ENCODE peak calls at places on chromosomes 2 and 18, in nine cellular contexts. One of them, this sample, is unnamed.

GRCh38 chr18:63350230-63350629 is 16.8 kb downstream of the KDSR start:
- DNase-seq in cardiac muscle cell: no peak
- DNase-seq in A549: no peak
- DNase-seq in heart right ventricle: no peak
- DNase-seq in neural progenitor cell: no peak
- DNase-seq in left lung: no peak
- DNase-seq in transverse colon: no peak
- DNase-seq in sigmoid colon: no peak
- DNase-seq in right lobe of liver: no peak
- DNase-seq in this sample: no peak

GRCh38 chr2:231922311-231922710 is 3.9 kb downstream of the NPPC start:
- DNase-seq in neural progenitor cell: no peak
- DNase-seq in heart right ventricle: no peak
- DNase-seq in transverse colon: no peak
- DNase-seq in left lung: no peak
- DNase-seq in cardiac muscle cell: no peak
- DNase-seq in A549: no peak
- DNase-seq in right lobe of liver: peak; percentile 9
- DNase-seq in sigmoid colon: no peak
- DNase-seq in this sample: no peak

GRCh38 chr2:241741016-241741415 is 6.6 kb downstream of the D2HGDH start:
- DNase-seq in sigmoid colon: no peak
- DNase-seq in right lobe of liver: no peak
- DNase-seq in neural progenitor cell: no peak
- DNase-seq in heart right ventricle: no peak
- DNase-seq in left lung: peak; percentile 85
- DNase-seq in cardiac muscle cell: no peak
- DNase-seq in A549: no peak
- DNase-seq in transverse colon: no peak
- DNase-seq in this sample: no peak

GRCh38 chr2:60116167-60116870 is 437.1 kb downstream of the BCL11A start:
- DNase-seq in right lobe of liver: no peak
- DNase-seq in cardiac muscle cell: no peak
- DNase-seq in heart right ventricle: no peak
- DNase-seq in transverse colon: no peak
- DNase-seq in left lung: no peak
- DNase-seq in neural progenitor cell: no peak
- DNase-seq in sigmoid colon: no peak
- DNase-seq in A549: no peak
- DNase-seq in this sample: no peak

GRCh38 chr2:60659026-60659425 is 97.0 kb upstream of the PAPOLG start:
- DNase-seq in sigmoid colon: no peak
- DNase-seq in left lung: no peak
- DNase-seq in right lobe of liver: no peak
- DNase-seq in A549: no peak
- DNase-seq in neural progenitor cell: no peak
- DNase-seq in heart right ventricle: no peak
- DNase-seq in transverse colon: no peak
- DNase-seq in cardiac muscle cell: no peak
- DNase-seq in this sample: no peak

GRCh38 chr2:162490795-162491470 is 147.0 kb downstream of the GCA start:
- DNase-seq in heart right ventricle: no peak
- DNase-seq in A549: no peak
- DNase-seq in sigmoid colon: no peak
- DNase-seq in transverse colon: no peak
- DNase-seq in right lobe of liver: no peak
- DNase-seq in cardiac muscle cell: no peak
- DNase-seq in neural progenitor cell: no peak
- DNase-seq in left lung: no peak
- DNase-seq in this sample: no peak

GRCh38 chr2:54957321-54957999 is 92.8 kb downstream of the RTN4 start:
- DNase-seq in sigmoid colon: no peak
- DNase-seq in left lung: no peak
- DNase-seq in right lobe of liver: no peak
- DNase-seq in neural progenitor cell: peak; percentile 63
- DNase-seq in A549: no peak
- DNase-seq in transverse colon: no peak
- DNase-seq in heart right ventricle: no peak
- DNase-seq in cardiac muscle cell: no peak
- DNase-seq in this sample: no peak

GRCh38 chr2:8862230-8862629 is 24.8 kb upstream of the KIDINS220 start:
- DNase-seq in neural progenitor cell: no peak
- DNase-seq in A549: no peak
- DNase-seq in cardiac muscle cell: no peak
- DNase-seq in heart right ventricle: no peak
- DNase-seq in right lobe of liver: no peak
- DNase-seq in left lung: no peak
- DNase-seq in sigmoid colon: no peak
- DNase-seq in transverse colon: no peak
- DNase-seq in this sample: no peak

GRCh38 chr2:231701456-231702373 is 6.6 kb upstream of the PTMA start:
- DNase-seq in left lung: peak; percentile 88
- DNase-seq in cardiac muscle cell: peak; percentile 92
- DNase-seq in heart right ventricle: no peak
- DNase-seq in right lobe of liver: peak; percentile 75
- DNase-seq in transverse colon: no peak
- DNase-seq in A549: no peak
- DNase-seq in neural progenitor cell: peak; percentile 2
- DNase-seq in sigmoid colon: peak; percentile 88
- DNase-seq in this sample: peak; percentile 99

GRCh38 chr2:152452256-152452973 is 117.4 kb downstream of the FMNL2 start:
- DNase-seq in cardiac muscle cell: no peak
- DNase-seq in right lobe of liver: no peak
- DNase-seq in transverse colon: no peak
- DNase-seq in sigmoid colon: no peak
- DNase-seq in heart right ventricle: no peak
- DNase-seq in left lung: no peak
- DNase-seq in A549: no peak
- DNase-seq in neural progenitor cell: no peak
- DNase-seq in this sample: peak; percentile 49

GRCh38 chr2:191010887-191011885 is 2.8 kb downstream of the STAT1 start:
- DNase-seq in sigmoid colon: no peak
- DNase-seq in cardiac muscle cell: no peak
- DNase-seq in A549: no peak
- DNase-seq in neural progenitor cell: no peak
- DNase-seq in left lung: no peak
- DNase-seq in transverse colon: no peak
- DNase-seq in heart right ventricle: no peak
- DNase-seq in right lobe of liver: no peak
- DNase-seq in this sample: no peak

GRCh38 chr2:54695378-54695777 is 28.1 kb upstream of the EML6 start:
- DNase-seq in neural progenitor cell: no peak
- DNase-seq in sigmoid colon: no peak
- DNase-seq in cardiac muscle cell: no peak
- DNase-seq in left lung: no peak
- DNase-seq in heart right ventricle: no peak
- DNase-seq in transverse colon: no peak
- DNase-seq in right lobe of liver: no peak
- DNase-seq in A549: no peak
- DNase-seq in this sample: no peak

GRCh38 chr2:141692829-141693228 is 438.0 kb downstream of the LRP1B start:
- DNase-seq in transverse colon: no peak
- DNase-seq in A549: no peak
- DNase-seq in right lobe of liver: no peak
- DNase-seq in cardiac muscle cell: no peak
- DNase-seq in heart right ventricle: no peak
- DNase-seq in neural progenitor cell: no peak
- DNase-seq in sigmoid colon: no peak
- DNase-seq in left lung: no peak
- DNase-seq in this sample: peak; percentile 17

GRCh38 chr18:37393945-37394609 is 171.5 kb downstream of the CELF4 start:
- DNase-seq in neural progenitor cell: peak; percentile 95
- DNase-seq in left lung: peak; percentile 88
- DNase-seq in right lobe of liver: peak; percentile 72
- DNase-seq in sigmoid colon: peak; percentile 79
- DNase-seq in heart right ventricle: peak; percentile 83
- DNase-seq in A549: peak; percentile 43
- DNase-seq in transverse colon: peak; percentile 32
- DNase-seq in cardiac muscle cell: peak; percentile 93
- DNase-seq in this sample: peak; percentile 91

GRCh38 chr18:46393230-46393629 is 263.8 kb downstream of the LOXHD1 start:
- DNase-seq in left lung: no peak
- DNase-seq in right lobe of liver: no peak
- DNase-seq in sigmoid colon: no peak
- DNase-seq in heart right ventricle: no peak
- DNase-seq in cardiac muscle cell: no peak
- DNase-seq in transverse colon: no peak
- DNase-seq in neural progenitor cell: peak; percentile 66
- DNase-seq in A549: no peak
- DNase-seq in this sample: no peak
- TF ChIP-seq CTCF in left lung: no peak
- TF ChIP-seq CTCF in right lobe of liver: no peak
- TF ChIP-seq CTCF in sigmoid colon: no peak
- TF ChIP-seq CTCF in heart right ventricle: peak; percentile 8
- TF ChIP-seq CTCF in cardiac muscle cell: peak; percentile 16
- TF ChIP-seq CTCF in transverse colon: no peak
- TF ChIP-seq CTCF in neural progenitor cell: peak; percentile 64
- TF ChIP-seq CTCF in A549: no peak
- TF ChIP-seq CTCF in this sample: no peak

DNA sequence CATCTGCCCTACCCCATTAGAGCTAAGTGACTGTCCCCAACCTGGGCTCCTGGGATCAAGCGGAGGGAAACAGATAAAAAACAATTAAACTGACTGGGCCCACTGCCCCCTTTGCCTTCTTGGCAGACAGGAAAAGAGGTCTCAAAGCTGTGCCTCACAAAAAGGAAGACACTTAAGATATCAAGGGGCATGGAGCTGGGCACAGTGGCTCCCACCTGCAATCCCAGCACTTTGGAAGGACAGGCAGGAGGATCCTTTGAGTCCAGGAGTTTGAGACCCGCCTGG is 75.2 kb upstream of the SP3 start:
- DNase-seq in neural progenitor cell: no peak
- DNase-seq in A549: no peak
- DNase-seq in transverse colon: no peak
- DNase-seq in right lobe of liver: no peak
- DNase-seq in left lung: no peak
- DNase-seq in cardiac muscle cell: no peak
- DNase-seq in sigmoid colon: no peak
- DNase-seq in heart right ventricle: no peak
- DNase-seq in this sample: no peak
- H3K27ac ChIP-seq in neural progenitor cell: no peak overlapping the region
- H3K27ac ChIP-seq in A549: peak overlapping the region; percentile 78
- H3K27ac ChIP-seq in transverse colon: no peak overlapping the region
- H3K27ac ChIP-seq in right lobe of liver: no peak overlapping the region
- H3K27ac ChIP-seq in left lung: no peak overlapping the region
- H3K27ac ChIP-seq in cardiac muscle cell: no peak overlapping the region
- H3K27ac ChIP-seq in sigmoid colon: no peak overlapping the region
- H3K27ac ChIP-seq in heart right ventricle: no peak overlapping the region
- H3K27ac ChIP-seq in this sample: no peak overlapping the region

GRCh38 chr2:223744580-223744979 is 92.8 kb downstream of the AP1S3 start:
- DNase-seq in cardiac muscle cell: peak; percentile 85
- DNase-seq in neural progenitor cell: no peak
- DNase-seq in A549: no peak
- DNase-seq in heart right ventricle: no peak
- DNase-seq in sigmoid colon: no peak
- DNase-seq in transverse colon: no peak
- DNase-seq in left lung: no peak
- DNase-seq in right lobe of liver: no peak
- DNase-seq in this sample: peak; percentile 71
- H3K9me3 ChIP-seq in cardiac muscle cell: no peaks in the 10 kb centered on the region
- H3K9me3 ChIP-seq in neural progenitor cell: no peaks in the 10 kb centered on the region
- H3K9me3 ChIP-seq in A549: no peaks in the 10 kb centered on the region
- H3K9me3 ChIP-seq in heart right ventricle: no peaks in the 10 kb centered on the region
- H3K9me3 ChIP-seq in sigmoid colon: no peaks in the 10 kb centered on the region
- H3K9me3 ChIP-seq in transverse colon: no peaks in the 10 kb centered on the region
- H3K9me3 ChIP-seq in left lung: no peaks in the 10 kb centered on the region
- H3K9me3 ChIP-seq in right lobe of liver: no peaks in the 10 kb centered on the region
- H3K9me3 ChIP-seq in this sample: no peaks in the 10 kb centered on the region

GRCh38 chr2:236239276-236240065 is 24.7 kb downstream of the ASB18 start:
- DNase-seq in right lobe of liver: no peak
- DNase-seq in sigmoid colon: no peak
- DNase-seq in left lung: no peak
- DNase-seq in A549: no peak
- DNase-seq in cardiac muscle cell: no peak
- DNase-seq in neural progenitor cell: no peak
- DNase-seq in transverse colon: no peak
- DNase-seq in heart right ventricle: no peak
- DNase-seq in this sample: no peak
- TF ChIP-seq CTCF in right lobe of liver: no peak
- TF ChIP-seq CTCF in sigmoid colon: no peak
- TF ChIP-seq CTCF in left lung: no peak
- TF ChIP-seq CTCF in A549: no peak
- TF ChIP-seq CTCF in cardiac muscle cell: no peak
- TF ChIP-seq CTCF in neural progenitor cell: no peak
- TF ChIP-seq CTCF in transverse colon: no peak
- TF ChIP-seq CTCF in heart right ventricle: no peak
- TF ChIP-seq CTCF in this sample: no peak

DNA sequence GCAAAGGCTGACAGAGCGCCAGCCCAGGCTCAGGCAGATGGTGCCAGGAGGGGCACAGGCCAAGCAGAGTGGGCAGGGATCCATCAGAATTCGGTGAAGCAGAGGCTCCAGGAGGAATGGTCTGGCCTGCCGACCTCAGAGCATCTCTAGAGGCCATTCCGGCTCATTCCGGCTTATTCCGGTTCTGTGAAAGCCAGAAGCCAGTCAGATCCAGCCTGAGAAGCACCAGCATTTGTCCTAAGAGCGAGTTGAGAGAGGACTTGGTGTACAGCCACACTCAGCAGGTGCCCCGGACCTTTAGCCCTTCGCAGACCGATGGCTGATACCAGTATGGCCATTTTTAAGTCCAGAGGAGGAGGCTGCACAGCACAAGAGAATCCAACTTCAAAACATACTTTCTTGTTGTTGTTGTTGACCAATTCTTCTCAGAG is 509.0 kb upstream of the MYT1L start:
- DNase-seq in left lung: no peak
- DNase-seq in heart right ventricle: no peak
- DNase-seq in cardiac muscle cell: no peak
- DNase-seq in neural progenitor cell: no peak
- DNase-seq in sigmoid colon: no peak
- DNase-seq in transverse colon: no peak
- DNase-seq in right lobe of liver: no peak
- DNase-seq in A549: no peak
- DNase-seq in this sample: peak; percentile 38
- H3K27ac ChIP-seq in left lung: no peak overlapping the region
- H3K27ac ChIP-seq in heart right ventricle: no peak overlapping the region
- H3K27ac ChIP-seq in cardiac muscle cell: no peak overlapping the region
- H3K27ac ChIP-seq in neural progenitor cell: no peak overlapping the region
- H3K27ac ChIP-seq in sigmoid colon: no peak overlapping the region
- H3K27ac ChIP-seq in transverse colon: no peak overlapping the region
- H3K27ac ChIP-seq in right lobe of liver: no peak overlapping the region
- H3K27ac ChIP-seq in A549: no peak overlapping the region
- H3K27ac ChIP-seq in this sample: no peak overlapping the region

GRCh38 chr2:196131949-196132925 is 39.1 kb downstream of the STK17B start:
- DNase-seq in heart right ventricle: no peak
- DNase-seq in cardiac muscle cell: peak; percentile 30
- DNase-seq in neural progenitor cell: peak; percentile 11
- DNase-seq in sigmoid colon: no peak
- DNase-seq in left lung: no peak
- DNase-seq in right lobe of liver: no peak
- DNase-seq in A549: no peak
- DNase-seq in transverse colon: no peak
- DNase-seq in this sample: peak; percentile 14
- H3K9me3 ChIP-seq in heart right ventricle: peaks cover 5% of the 10 kb centered on the region
- H3K9me3 ChIP-seq in cardiac muscle cell: no peaks in the 10 kb centered on the region
- H3K9me3 ChIP-seq in neural progenitor cell: no peaks in the 10 kb centered on the region
- H3K9me3 ChIP-seq in sigmoid colon: peaks cover 19% of the 10 kb centered on the region
- H3K9me3 ChIP-seq in left lung: peaks cover 68% of the 10 kb centered on the region
- H3K9me3 ChIP-seq in right lobe of liver: no peaks in the 10 kb centered on the region
- H3K9me3 ChIP-seq in A549: peaks cover 26% of the 10 kb centered on the region
- H3K9me3 ChIP-seq in transverse colon: peaks cover 48% of the 10 kb centered on the region
- H3K9me3 ChIP-seq in this sample: no peaks in the 10 kb centered on the region

GRCh38 chr2:102848366-102848839 is 86.6 kb downstream of the TMEM182 start:
- DNase-seq in A549: peak; percentile 65
- DNase-seq in left lung: peak; percentile 94
- DNase-seq in heart right ventricle: peak; percentile 87
- DNase-seq in cardiac muscle cell: peak; percentile 75
- DNase-seq in transverse colon: peak; percentile 67
- DNase-seq in right lobe of liver: peak; percentile 73
- DNase-seq in sigmoid colon: peak; percentile 76
- DNase-seq in neural progenitor cell: peak; percentile 95
- DNase-seq in this sample: peak; percentile 91
- TF ChIP-seq CTCF in A549: peak; percentile 10
- TF ChIP-seq CTCF in left lung: no peak
- TF ChIP-seq CTCF in heart right ventricle: no peak
- TF ChIP-seq CTCF in cardiac muscle cell: no peak
- TF ChIP-seq CTCF in transverse colon: no peak
- TF ChIP-seq CTCF in right lobe of liver: no peak
- TF ChIP-seq CTCF in sigmoid colon: no peak
- TF ChIP-seq CTCF in neural progenitor cell: peak; percentile 43
- TF ChIP-seq CTCF in this sample: no peak